ENCODE peak calls at places on chromosomes 3 and 15, in nine cellular contexts. T is breast epithelium, Y is A549, D is IMR-90, O is adrenal gland, W is fibroblast of lung, P is BJ, V is AG04450, R is GM23338. F is an unnamed sample.

GRCh38 chr15:90994059-90994416 is 297 bp downstream of the PRC1 start:
- DNase-seq in W (no peak), T (no peak), P (no peak), V (no peak), D (no peak), O (peak), R (peak), Y (no peak), F (no peak)

GRCh38 chr3:31224936-31225335 is 307.8 kb upstream of the STT3B start:
- DNase-seq in R (no peak), T (no peak), W (no peak), Y (no peak), O (no peak), P (no peak), V (no peak), D (no peak), F (no peak)

GRCh38 chr15:66399276-66399675 is 12.6 kb downstream of the MAP2K1 start:
- DNase-seq in V (no peak), R (no peak), O (no peak), W (no peak), P (no peak), D (no peak), T (no peak), Y (no peak), F (no peak)

GRCh38 chr15:82066455-82066854 is 20.6 kb upstream of the MEX3B start:
- DNase-seq in T (no peak), Y (no peak), O (no peak), W (no peak), P (no peak), V (no peak), R (peak), D (no peak), F (no peak)

GRCh38 chr15:58535894-58536293 is 104.1 kb downstream of the LIPC start:
- DNase-seq in R (no peak), W (no peak), Y (no peak), T (no peak), P (no peak), D (no peak), O (no peak), V (no peak), F (no peak)

GRCh38 chr3:128457918-128458317 is 8.8 kb downstream of the DNAJB8 start:
- DNase-seq in R (no peak), P (no peak), O (no peak), W (no peak), Y (no peak), D (no peak), T (no peak), V (no peak), F (no peak)

GRCh38 chr3:122464659-122465058 is 48.8 kb upstream of the WDR5B start:
- DNase-seq in W (no peak), T (no peak), R (no peak), V (no peak), Y (no peak), P (no peak), O (no peak), D (no peak), F (no peak)

GRCh38 chr15:92149029-92149428 is 244.7 kb upstream of the ST8SIA2 start:
- DNase-seq in D (peak), V (no peak), T (no peak), Y (no peak), R (no peak), O (no peak), W (no peak), P (peak), F (no peak)

GRCh38 chr3:118882353-118882947 is 152.2 kb downstream of the IGSF11 start:
- DNase-seq in W (peak), T (no peak), P (no peak), Y (peak), R (peak), O (peak), V (peak), D (peak), F (peak)

GRCh38 chr15:91861223-91861622 is 7.7 kb downstream of the SLCO3A1 start:
- DNase-seq in O (no peak), V (no peak), D (no peak), Y (no peak), W (no peak), R (no peak), T (no peak), P (no peak), F (no peak)

GRCh38 chr3:186021673-186022362 is 84.0 kb upstream of the TRA2B start:
- DNase-seq in P (peak), R (no peak), T (no peak), O (no peak), Y (no peak), D (peak), V (peak), W (peak), F (peak)

GRCh38 chr3:13451301-13451673 is 28.8 kb upstream of the HDAC11 start:
- DNase-seq in R (no peak), W (no peak), P (no peak), Y (no peak), T (no peak), D (peak), O (no peak), V (no peak), F (no peak)

GRCh38 chr15:31269961-31270575 is 56.6 kb upstream of the KLF13 start:
- DNase-seq in P (no peak), T (peak), W (no peak), V (no peak), O (peak), R (no peak), Y (no peak), D (no peak), F (no peak)

GRCh38 chr3:37129871-37130270 is 44.5 kb downstream of the LRRFIP2 start:
- DNase-seq in O (no peak), P (no peak), T (no peak), D (peak), W (peak), V (no peak), R (no peak), Y (no peak), F (peak)

GRCh38 chr3:30353711-30354467 is 252.5 kb upstream of the TGFBR2 start:
- DNase-seq in R (no peak), W (no peak), Y (no peak), T (no peak), D (no peak), P (no peak), V (no peak), O (no peak), F (no peak)

GRCh38 chr15:85606721-85607120 is 188.0 kb downstream of the KLHL25 start:
- DNase-seq in Y (no peak), R (no peak), T (no peak), W (no peak), V (no peak), P (no peak), D (no peak), O (no peak), F (no peak)
- TF ChIP-seq CTCF in Y (no peak), R (no peak), T (no peak), W (no peak), V (no peak), P (no peak), D (no peak), O (no peak), F (no peak)

GRCh38 chr3:50156549-50156948 is 1.4 kb downstream of the SEMA3F start:
- DNase-seq in P (no peak), W (no peak), D (no peak), T (no peak), R (peak), O (no peak), Y (no peak), V (no peak), F (no peak)

GRCh38 chr3:50155491-50155878 is 361 bp downstream of the SEMA3F start:
- DNase-seq in T (no peak), Y (no peak), V (no peak), P (no peak), W (no peak), R (no peak), D (no peak), O (no peak), F (no peak)

GRCh38 chr3:50154840-50155490 is at the start of gene SEMA3F:
- DNase-seq in T (peak), Y (peak), P (no peak), V (no peak), O (peak), R (peak), D (peak), W (peak), F (no peak)

GRCh38 chr3:50156991-50157493 is 1.9 kb downstream of the SEMA3F start:
- DNase-seq in W (peak), Y (peak), D (peak), R (peak), T (no peak), O (no peak), V (no peak), P (no peak), F (no peak)

GRCh38 chr3:50155891-50156290 is 767 bp downstream of the SEMA3F start:
- DNase-seq in R (peak), T (no peak), W (no peak), P (no peak), Y (no peak), V (no peak), D (no peak), O (no peak), F (no peak)
- H3K4me3 ChIP-seq in R (peak), T (peak), W (peak), P (peak), Y (peak), V (peak), D (peak), O (no peak), F (peak)

GRCh38 chr15:79065744-79066376 is 24.7 kb downstream of the RASGRF1 start:
- DNase-seq in R (peak), W (no peak), Y (no peak), P (no peak), D (no peak), T (no peak), V (no peak), O (no peak), F (no peak)
- TF ChIP-seq CTCF in R (no peak), W (no peak), Y (no peak), P (no peak), D (no peak), T (no peak), V (no peak), O (no peak), F (no peak)

GRCh38 chr3:42161050-42161935 is 70.1 kb downstream of the TRAK1 start:
- DNase-seq in R (peak), W (peak), V (no peak), P (no peak), T (no peak), O (no peak), D (peak), Y (no peak), F (no peak)
- H3K4me3 ChIP-seq in R (peak), W (no peak), V (no peak), P (no peak), T (no peak), O (no peak), D (no peak), Y (peak), F (no peak)

GRCh38 chr3:11060500-11061251 is 68.1 kb downstream of the SLC6A1 start:
- DNase-seq in P (no peak), O (peak), R (peak), V (peak), Y (peak), D (peak), T (peak), W (peak), F (no peak)
- TF ChIP-seq CTCF in P (peak), O (peak), R (peak), V (peak), Y (peak), D (peak), T (peak), W (peak), F (peak)

GRCh38 chr3:50290116-50290745 is 2.0 kb downstream of the IFRD2 start:
- DNase-seq in V (no peak), T (no peak), Y (no peak), P (no peak), W (no peak), O (peak), R (no peak), D (no peak), F (no peak)
- H3K4me3 ChIP-seq in V (no peak), T (no peak), Y (peak), P (no peak), W (no peak), O (no peak), R (no peak), D (no peak), F (no peak)

DNA sequence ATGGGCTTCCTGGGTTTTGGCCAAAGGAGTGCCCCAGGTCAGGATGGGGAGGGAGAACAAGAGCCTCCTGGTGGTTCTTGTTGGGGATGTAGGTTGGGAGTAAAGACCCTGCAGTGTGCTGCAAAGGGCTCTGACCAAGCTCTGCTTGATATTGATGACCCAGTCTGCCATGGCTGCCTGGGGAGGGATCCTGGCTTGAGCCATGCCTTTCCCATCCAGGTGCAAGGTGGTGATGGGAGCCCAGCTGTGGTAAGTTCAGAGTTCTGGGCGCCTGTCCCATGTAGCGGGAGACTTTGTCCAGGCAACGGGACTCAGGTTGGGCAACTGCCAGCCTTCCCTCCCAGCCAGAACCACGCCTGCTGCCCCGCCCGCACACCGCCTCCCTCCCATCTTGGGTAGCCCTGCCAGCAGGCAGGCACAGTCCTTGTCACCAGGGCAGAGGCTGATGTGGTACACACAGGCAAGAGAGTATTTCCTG is 2.6 kb downstream of the GNAI2 start:
- DNase-seq in W (no peak), O (peak), P (no peak), D (no peak), V (no peak), R (no peak), Y (no peak), T (peak), F (no peak)
- TF ChIP-seq CTCF in W (no peak), O (peak), P (no peak), D (no peak), V (no peak), R (no peak), Y (no peak), T (no peak), F (no peak)

F was measured in AG04449.